ENCODE peak calls at places on chromosome 1, in five cellular contexts. P is activated T-cell treated with anti-CD3 and anti-CD28 coated beads, Interleukin-2, amount 50 U/mL, for 72 hours; N is ACHN; M is activated effector memory CD4-positive, alpha-beta T cell treated with anti-CD3 and anti-CD28 coated beads, Interleukin-2, amount 50 U/mL, for 16 hours; D is AG20443. K is an unnamed sample.

GRCh38 chr1:173661271-173661670 is 8.4 kb downstream of the ANKRD45 start:
- DNase-seq in D (no peak), P (no peak), N (no peak), M (no peak), K (no peak)

GRCh38 chr1:63691672-63692425 is 82.0 kb upstream of the ROR1 start:
- DNase-seq in N (peak), M (no peak), D (peak), P (peak), K (peak)

GRCh38 chr1:23718482-23718881 is 24.8 kb upstream of the ELOA start:
- DNase-seq in D (peak), N (peak), M (no peak), P (no peak), K (no peak)

GRCh38 chr1:187491082-187491720 is 662.5 kb downstream of the PLA2G4A start:
- DNase-seq in M (no peak), D (no peak), N (no peak), P (no peak), K (no peak)

GRCh38 chr1:8238141-8239038 is 79.5 kb upstream of the SLC45A1 start:
- DNase-seq in M (no peak), P (no peak), D (peak), N (no peak), K (no peak)

GRCh38 chr1:55378582-55378981 is 163.4 kb upstream of the USP24 start:
- DNase-seq in N (no peak), D (peak), P (peak), M (no peak), K (no peak)

GRCh38 chr1:210700511-210700910 is 371.8 kb downstream of the HHAT start:
- DNase-seq in N (no peak), M (no peak), D (no peak), P (no peak), K (no peak)

GRCh38 chr1:181251713-181252075 is 163.2 kb downstream of the IER5 start:
- DNase-seq in P (no peak), D (no peak), M (no peak), N (no peak), K (no peak)

GRCh38 chr1:37795340-37796110 is 1.9 kb downstream of the MANEAL start:
- DNase-seq in D (peak), M (peak), N (no peak), P (peak), K (peak)

K was measured in stimulated activated naive B cell treated with anti-CD40 and anti-IgM and Interleukin-4, amounts not matched to agents 10 μg/mL and 1 μg/mL and 100 μg/mL, for 72 hours.